ENCODE peak calls at places on chromosomes 11 and 22, in seven cellular contexts. V is breast epithelium, H is HCT116, O is tibial nerve, D is A549, T is lower leg skin, S is body of pancreas. P is an unnamed sample.

GRCh38 chr11:19693146-19693545 is 19.5 kb upstream of the NAV2 start:
- DNase-seq in V (no peak), H (no peak), O (no peak), D (no peak), T (no peak), S (no peak), P (no peak)

GRCh38 chr11:65416341-65417185 is 6.0 kb upstream of the NEAT1 start:
- DNase-seq in V (peak), H (peak), O (peak), D (peak), T (peak), S (peak), P (peak)

GRCh38 chr11:128492903-128493569 is 94.3 kb downstream of the ETS1 start:
- DNase-seq in V (no peak), H (no peak), O (no peak), D (no peak), T (no peak), S (no peak), P (no peak)

GRCh38 chr11:79059171-79059570 is 381.7 kb downstream of the TENM4 start:
- DNase-seq in V (no peak), H (no peak), O (no peak), D (no peak), T (no peak), S (no peak), P (no peak)

GRCh38 chr11:64367931-64368672 is 9.1 kb downstream of the RPS6KA4 start:
- DNase-seq in V (no peak), H (no peak), O (no peak), D (no peak), T (no peak), S (no peak), P (no peak)

GRCh38 chr11:96199563-96200025 is 143.4 kb downstream of the MAML2 start:
- DNase-seq in V (no peak), H (no peak), O (no peak), D (no peak), T (no peak), S (no peak), P (no peak)

GRCh38 chr11:70323811-70324210 is 53.3 kb downstream of the PPFIA1 start:
- DNase-seq in V (no peak), H (no peak), O (no peak), D (no peak), T (no peak), S (no peak), P (no peak)

GRCh38 chr11:90134420-90135003 is at the start of gene NAALAD2:
- DNase-seq in V (no peak), H (no peak), O (peak), D (peak), T (peak), S (peak), P (peak)

GRCh38 chr11:77065878-77066228 is 918 bp upstream of the CAPN5 start:
- DNase-seq in V (peak), H (no peak), O (peak), D (no peak), T (peak), S (peak), P (peak)

GRCh38 chr11:77074626-77075221 is 8.0 kb downstream of the CAPN5 start:
- DNase-seq in V (no peak), H (no peak), O (no peak), D (no peak), T (peak), S (no peak), P (no peak)

GRCh38 chr11:45593992-45594391 is 71.4 kb downstream of the CHST1 start:
- DNase-seq in V (no peak), H (peak), O (no peak), D (no peak), T (peak), S (no peak), P (no peak)

GRCh38 chr11:79028214-79028613 is 412.6 kb downstream of the TENM4 start:
- DNase-seq in V (no peak), H (no peak), O (no peak), D (no peak), T (no peak), S (no peak), P (no peak)

GRCh38 chr11:111462329-111462728 is 49.9 kb downstream of the BTG4 start:
- DNase-seq in V (no peak), H (no peak), O (no peak), D (no peak), T (peak), S (no peak), P (no peak)

DNA sequence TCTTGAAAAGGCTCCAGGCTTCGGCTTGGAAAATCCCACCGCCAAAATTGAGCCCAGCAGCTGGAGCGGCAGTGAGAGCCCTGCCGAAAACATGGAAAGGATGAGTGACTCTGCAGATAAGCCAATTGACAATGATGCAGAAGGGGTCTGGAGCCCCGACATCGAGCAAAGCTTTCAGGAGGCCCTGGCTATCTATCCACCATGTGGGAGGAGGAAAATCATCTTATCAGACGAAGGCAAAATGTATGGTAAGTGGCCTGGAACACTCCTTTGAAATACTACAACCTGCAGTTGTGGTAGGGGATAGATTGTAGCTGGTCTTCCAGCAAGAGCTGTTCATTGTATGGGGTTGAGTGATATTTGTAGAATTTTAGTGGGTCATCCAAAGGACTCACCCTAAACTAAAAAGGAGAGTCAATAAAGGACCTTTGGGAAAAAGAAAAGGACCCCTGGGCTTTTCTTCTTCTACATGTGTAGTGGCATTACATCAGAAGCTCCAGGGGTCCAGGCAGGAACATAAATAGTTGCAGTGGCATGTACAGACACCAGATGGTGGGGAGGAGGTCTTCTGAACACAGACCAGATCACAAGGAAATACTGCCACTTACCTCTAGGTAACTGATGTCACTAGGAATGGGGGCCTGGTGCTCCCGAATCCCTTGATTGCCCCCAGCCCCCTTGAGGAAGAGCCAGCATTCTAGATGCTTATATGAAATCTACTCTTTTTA is 90.1 kb downstream of the TEAD1 start:
- DNase-seq in V (no peak), H (no peak), O (no peak), D (no peak), T (no peak), S (no peak), P (no peak)
- TF ChIP-seq POLR2A in V (no peak), H (no peak), O (no peak), D (no peak), T (no peak), S (no peak), P (no peak)

DNA sequence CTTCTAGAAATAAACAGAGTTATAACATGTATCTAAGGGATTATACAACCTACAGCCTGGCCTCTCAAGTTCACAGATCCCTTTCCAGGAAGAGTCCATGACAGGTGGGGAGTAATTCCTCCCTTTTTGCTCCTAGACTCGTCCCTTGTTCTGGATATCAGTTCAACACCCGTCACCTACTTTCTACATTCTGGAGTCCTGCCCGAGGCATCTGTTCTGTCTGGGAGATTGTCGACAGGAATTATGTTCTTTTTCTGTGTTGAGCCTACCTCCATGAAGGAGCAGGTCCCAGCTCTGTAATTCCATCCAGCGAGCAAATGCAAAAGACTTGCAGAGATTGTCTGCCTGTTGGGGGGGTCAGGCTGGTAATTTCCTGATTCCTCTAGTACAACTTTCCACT is 224.6 kb upstream of the NTM start:
- DNase-seq in V (no peak), H (no peak), O (no peak), D (no peak), T (no peak), S (no peak), P (no peak)
- TF ChIP-seq POLR2A in V (no peak), H (no peak), O (no peak), D (no peak), T (no peak), S (no peak), P (no peak)

GRCh38 chr11:119114351-119114750 is 7.0 kb upstream of the HINFP start:
- DNase-seq in V (no peak), H (no peak), O (no peak), D (no peak), T (no peak), S (no peak), P (no peak)

GRCh38 chr11:119117004-119117706 is 4.2 kb upstream of the HINFP start:
- DNase-seq in V (no peak), H (no peak), O (no peak), D (no peak), T (no peak), S (no peak), P (no peak)

GRCh38 chr11:119115484-119116234 is 5.7 kb upstream of the HINFP start:
- DNase-seq in V (no peak), H (no peak), O (no peak), D (no peak), T (no peak), S (no peak), P (no peak)

GRCh38 chr11:119116601-119117000 is 4.8 kb upstream of the HINFP start:
- DNase-seq in V (no peak), H (no peak), O (no peak), D (no peak), T (no peak), S (no peak), P (no peak)

GRCh38 chr11:119116235-119116594 is 5.2 kb upstream of the HINFP start:
- DNase-seq in V (no peak), H (no peak), O (no peak), D (no peak), T (no peak), S (no peak), P (no peak)
- TF ChIP-seq POLR2A in V (no peak), H (no peak), O (no peak), D (no peak), T (no peak), S (no peak), P (no peak)

DNA sequence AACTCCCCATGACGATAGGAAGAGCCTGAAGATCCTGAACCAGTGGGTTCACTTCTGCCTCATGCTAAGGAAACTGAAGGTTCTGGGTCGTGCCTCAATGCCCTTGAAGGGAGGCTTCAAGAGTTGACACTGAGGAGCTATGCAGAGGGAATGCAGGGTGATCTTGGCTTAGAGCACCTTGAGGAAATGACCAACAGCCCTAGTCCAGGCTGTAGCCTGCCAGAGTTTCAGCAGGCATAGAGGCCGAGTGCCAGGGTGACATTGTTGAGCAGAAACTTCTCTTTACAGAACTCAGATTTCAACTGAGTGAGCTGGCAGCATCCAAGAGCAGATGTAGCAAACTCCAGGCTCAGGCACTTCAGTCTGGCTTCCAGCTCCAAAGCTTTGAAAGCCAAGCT is 23.1 kb upstream of the CAPRIN1 start:
- DNase-seq in V (no peak), H (no peak), O (no peak), D (no peak), T (no peak), S (peak), P (no peak)
- TF ChIP-seq POLR2A in V (no peak), H (no peak), O (no peak), D (no peak), T (no peak), S (no peak), P (no peak)

DNA sequence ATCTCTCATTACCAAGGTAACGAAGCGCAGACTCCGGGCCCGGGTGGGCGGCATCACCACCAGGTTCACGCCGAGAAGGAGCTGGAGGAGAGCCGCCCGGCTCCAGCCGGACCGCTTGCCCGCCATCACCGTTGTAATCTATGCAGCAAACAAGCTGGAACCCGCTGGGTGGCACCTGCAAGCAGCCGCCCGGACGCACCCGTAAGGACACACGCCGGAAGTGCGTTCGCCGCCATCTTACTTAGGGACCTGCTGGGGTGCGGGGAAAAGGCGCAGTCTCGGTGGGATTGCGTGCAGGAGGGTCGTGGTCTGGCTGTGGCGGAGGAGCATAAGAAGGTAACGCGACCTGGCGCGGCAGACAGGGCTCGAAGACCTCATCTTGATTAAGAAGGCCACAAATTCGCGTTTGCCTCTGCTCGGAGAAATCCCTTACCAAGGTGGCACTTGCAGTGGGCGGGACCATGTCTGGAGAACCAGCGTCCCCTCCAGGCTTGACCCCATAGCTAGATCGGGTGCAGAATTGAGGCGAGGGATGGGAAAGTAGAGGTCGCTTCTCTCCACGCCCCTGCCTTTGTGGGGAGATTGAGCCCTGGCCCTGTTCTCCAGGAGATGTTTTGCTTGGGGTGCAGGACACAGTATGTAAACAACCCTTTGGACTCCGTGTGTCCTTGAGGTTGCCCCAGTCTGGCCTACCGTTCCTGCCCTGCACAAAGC is at the start of gene ACP2:
- DNase-seq in V (peak), H (peak), O (peak), D (peak), T (peak), S (peak), P (peak)
- TF ChIP-seq POLR2A in V (no peak), H (peak), O (peak), D (peak), T (no peak), S (peak), P (peak)

GRCh38 chr11:75328426-75329277 is 22.8 kb downstream of the ARRB1 start:
- DNase-seq in V (peak), H (peak), O (peak), D (peak), T (peak), S (peak), P (peak)
- TF ChIP-seq POLR2A in V (no peak), H (no peak), O (no peak), D (no peak), T (no peak), S (no peak), P (no peak)

GRCh38 chr22:38205261-38206128 is 3.7 kb downstream of the MAFF start:
- DNase-seq in V (peak), H (no peak), O (peak), D (no peak), T (peak), S (no peak), P (no peak)
- TF ChIP-seq POLR2A in V (no peak), H (no peak), O (no peak), D (no peak), T (no peak), S (no peak), P (no peak)

GRCh38 chr22:42270512-42271190 is at the start of gene TCF20:
- DNase-seq in V (peak), H (peak), O (peak), D (peak), T (peak), S (peak), P (peak)

GRCh38 chr22:42268852-42269406 is 1.5 kb downstream of the TCF20 start:
- DNase-seq in V (no peak), H (no peak), O (no peak), D (no peak), T (peak), S (no peak), P (no peak)

GRCh38 chr22:42271191-42271813 is 849 bp upstream of the TCF20 start:
- DNase-seq in V (no peak), H (no peak), O (no peak), D (no peak), T (no peak), S (no peak), P (no peak)

GRCh38 chr22:42270178-42270511 is 308 bp downstream of the TCF20 start:
- DNase-seq in V (no peak), H (peak), O (no peak), D (no peak), T (no peak), S (peak), P (no peak)

GRCh38 chr22:42269407-42270177 is 861 bp downstream of the TCF20 start:
- DNase-seq in V (peak), H (peak), O (no peak), D (peak), T (peak), S (peak), P (peak)
- TF ChIP-seq POLR2A in V (no peak), H (no peak), O (no peak), D (peak), T (no peak), S (peak), P (peak)

GRCh38 chr22:31488346-31488883 is 1.2 kb downstream of the EIF4ENIF1 start:
- DNase-seq in V (no peak), H (no peak), O (no peak), D (no peak), T (no peak), S (no peak), P (no peak)

GRCh38 chr22:31490496-31490925 is 869 bp upstream of the EIF4ENIF1 start:
- DNase-seq in V (peak), H (peak), O (peak), D (peak), T (peak), S (peak), P (peak)

GRCh38 chr22:31491218-31491962 is 1.7 kb upstream of the EIF4ENIF1 start:
- DNase-seq in V (no peak), H (no peak), O (no peak), D (no peak), T (no peak), S (no peak), P (no peak)

GRCh38 chr22:31488988-31489617 is 539 bp downstream of the EIF4ENIF1 start:
- DNase-seq in V (no peak), H (no peak), O (no peak), D (no peak), T (peak), S (peak), P (peak)

GRCh38 chr22:31489632-31490495 is at the start of gene EIF4ENIF1:
- DNase-seq in V (peak), H (peak), O (peak), D (peak), T (peak), S (peak), P (peak)
- TF ChIP-seq POLR2A in V (no peak), H (peak), O (peak), D (peak), T (no peak), S (peak), P (peak)

GRCh38 chr22:50249382-50250248 is 1.4 kb downstream of the HDAC10 start:
- DNase-seq in V (no peak), H (no peak), O (no peak), D (no peak), T (no peak), S (no peak), P (no peak)

GRCh38 chr22:50250249-50250554 is 863 bp downstream of the HDAC10 start:
- DNase-seq in V (no peak), H (no peak), O (no peak), D (no peak), T (no peak), S (no peak), P (no peak)

GRCh38 chr22:50252081-50253045 is 1.3 kb upstream of the HDAC10 start:
- DNase-seq in V (peak), H (no peak), O (peak), D (no peak), T (peak), S (peak), P (peak)

GRCh38 chr22:50251472-50252054 is 498 bp upstream of the HDAC10 start:
- DNase-seq in V (no peak), H (no peak), O (no peak), D (no peak), T (no peak), S (no peak), P (no peak)

DNA sequence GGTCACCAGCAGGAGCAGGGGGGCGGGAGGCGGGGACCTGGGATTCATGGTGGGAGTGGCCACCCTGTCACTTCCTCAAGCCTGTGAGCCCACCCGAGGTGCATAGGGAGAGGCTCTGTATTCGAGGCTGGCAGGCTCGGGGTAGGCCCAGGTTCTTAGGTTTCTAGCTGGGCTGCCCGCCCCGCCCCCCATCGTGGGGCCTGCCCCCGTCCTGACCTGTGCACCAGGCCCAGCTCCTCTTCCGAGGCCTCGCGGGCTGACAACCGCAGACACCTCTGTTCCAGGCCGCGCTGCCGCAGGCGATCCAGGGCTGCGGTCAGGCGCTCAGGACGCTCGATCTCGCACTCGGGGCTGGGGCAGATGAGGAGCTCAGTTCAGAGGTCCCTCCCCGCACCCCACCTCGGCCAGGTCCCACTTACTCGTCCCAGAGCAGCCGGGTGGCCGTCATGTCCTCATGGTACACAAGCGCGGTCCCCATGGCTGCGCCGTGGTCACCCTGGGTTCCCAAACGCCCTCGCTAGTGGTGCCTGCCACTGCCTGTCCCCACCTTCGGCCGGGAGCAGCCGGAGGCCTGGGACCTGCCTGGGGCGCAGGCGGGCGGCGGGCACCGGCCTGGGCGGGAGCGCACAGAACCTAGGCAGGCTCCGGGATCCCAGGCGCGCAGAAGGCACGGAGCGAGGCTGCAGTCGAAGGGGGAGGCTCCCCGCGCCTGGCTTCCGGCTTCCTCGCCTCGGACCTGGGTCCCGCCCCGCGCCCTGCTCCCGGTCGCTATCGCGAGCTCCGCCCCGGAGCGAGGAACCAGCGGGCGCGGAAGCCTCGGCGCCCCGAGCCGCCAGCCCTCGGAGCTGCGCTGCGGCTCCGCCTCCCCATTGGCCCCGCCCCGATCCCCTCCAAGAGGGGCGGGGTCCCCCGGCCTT is at the start of gene HDAC10:
- DNase-seq in V (no peak), H (no peak), O (peak), D (no peak), T (peak), S (peak), P (peak)
- TF ChIP-seq POLR2A in V (no peak), H (no peak), O (no peak), D (no peak), T (no peak), S (peak), P (no peak)